ENCODE peak calls at places on chromosomes 13 and 19, in five cellular contexts. R is stomach, V is left ventricle myocardium inferior, M is endothelial cell of umbilical vein, O is right cardiac atrium. D is an unnamed sample.

GRCh38 chr13:88086577-88086976 is 415.4 kb downstream of the SLITRK5 start:
- DNase-seq in R (no peak), V (no peak), M (no peak), O (no peak), D (no peak)

GRCh38 chr13:95505265-95505664 is 47.3 kb upstream of the CLDN10 start:
- DNase-seq in R (no peak), V (no peak), M (no peak), O (no peak), D (no peak)

GRCh38 chr19:41816761-41817160 is 20.4 kb downstream of the CEACAM3 start:
- DNase-seq in R (no peak), V (no peak), M (no peak), O (no peak), D (no peak)

GRCh38 chr19:14441041-14441938 is 8.2 kb downstream of the PKN1 start:
- DNase-seq in R (no peak), V (peak), M (no peak), O (no peak), D (no peak)

GRCh38 chr13:112131740-112132113 is 64.8 kb downstream of the SOX1 start:
- DNase-seq in R (peak), V (no peak), M (no peak), O (no peak), D (no peak)

GRCh38 chr19:51602189-51602854 is 27.9 kb downstream of the SIGLEC5 start:
- DNase-seq in R (no peak), V (no peak), M (no peak), O (no peak), D (no peak)

GRCh38 chr13:24050292-24050711 is 110.2 kb upstream of the SPATA13 start:
- DNase-seq in R (peak), V (peak), M (no peak), O (peak), D (peak)

GRCh38 chr19:30216453-30216852 is 155.7 kb upstream of the ZNF536 start:
- DNase-seq in R (no peak), V (no peak), M (no peak), O (no peak), D (no peak)

GRCh38 chr19:17121736-17122293 is 46.2 kb downstream of the MYO9B start:
- DNase-seq in R (no peak), V (no peak), M (no peak), O (no peak), D (no peak)

GRCh38 chr19:4966591-4966990 is 2.3 kb upstream of the KDM4B start:
- DNase-seq in R (no peak), V (no peak), M (no peak), O (no peak), D (no peak)

GRCh38 chr13:20326276-20326675 is 94.2 kb upstream of the GJB6 start:
- DNase-seq in R (no peak), V (no peak), M (no peak), O (no peak), D (no peak)

GRCh38 chr19:51702754-51703654 is 9.9 kb downstream of the SPACA6 start:
- DNase-seq in R (peak), V (no peak), M (peak), O (peak), D (peak)

GRCh38 chr19:31068268-31068667 is 281.0 kb downstream of the TSHZ3 start:
- DNase-seq in R (no peak), V (no peak), M (no peak), O (no peak), D (no peak)

GRCh38 chr19:4988770-4989251 is 19.9 kb downstream of the KDM4B start:
- DNase-seq in R (no peak), V (peak), M (no peak), O (peak), D (peak)

GRCh38 chr13:41708648-41709175 is 251.4 kb downstream of the RGCC start:
- DNase-seq in R (no peak), V (peak), M (no peak), O (peak), D (peak)

GRCh38 chr13:110419391-110419791 is 112.3 kb downstream of the COL4A2 start:
- DNase-seq in R (no peak), V (no peak), M (no peak), O (no peak), D (no peak)

GRCh38 chr13:39273953-39274352 is 235.7 kb downstream of the NHLRC3 start:
- DNase-seq in R (peak), V (no peak), M (peak), O (no peak), D (no peak)

GRCh38 chr13:98570929-98571372 is 6.0 kb downstream of the STK24 start:
- DNase-seq in R (peak), V (no peak), M (peak), O (no peak), D (no peak)

GRCh38 chr13:113739527-113740285 is 19.3 kb upstream of the TMEM255B start:
- DNase-seq in R (no peak), V (no peak), M (no peak), O (no peak), D (no peak)

GRCh38 chr19:18731562-18732008 is 48.1 kb downstream of the CRTC1 start:
- DNase-seq in R (peak), V (no peak), M (no peak), O (no peak), D (no peak)

GRCh38 chr19:5738423-5738822 is 18.0 kb downstream of the CATSPERD start:
- DNase-seq in R (no peak), V (no peak), M (no peak), O (no peak), D (no peak)

GRCh38 chr19:14317157-14317556 is 64.1 kb upstream of the ADGRE5 start:
- DNase-seq in R (no peak), V (no peak), M (no peak), O (no peak), D (no peak)

GRCh38 chr19:2266183-2266993 is 10.2 kb upstream of the JSRP1 start:
- DNase-seq in R (peak), V (peak), M (peak), O (peak), D (peak)

GRCh38 chr19:49094505-49095482 is 9.5 kb downstream of the SNRNP70 start:
- DNase-seq in R (no peak), V (peak), M (no peak), O (peak), D (no peak)

GRCh38 chr13:24097667-24098066 is 62.9 kb upstream of the SPATA13 start:
- DNase-seq in R (no peak), V (no peak), M (no peak), O (no peak), D (no peak)

GRCh38 chr19:2231621-2232221 is 4.4 kb downstream of the PLEKHJ1 start:
- DNase-seq in R (no peak), V (no peak), M (no peak), O (no peak), D (no peak)

GRCh38 chr13:20823071-20823470 is 49.3 kb upstream of the EEF1AKMT1 start:
- DNase-seq in R (no peak), V (no peak), M (no peak), O (no peak), D (no peak)

GRCh38 chr13:24618219-24618955 is 61.8 kb upstream of the ATP12A start:
- DNase-seq in R (peak), V (no peak), M (no peak), O (no peak), D (no peak)

GRCh38 chr19:3098141-3098514 is 4.0 kb downstream of the GNA11 start:
- DNase-seq in R (no peak), V (peak), M (peak), O (peak), D (no peak)

GRCh38 chr19:34299576-34299975 is 45.2 kb downstream of the GARRE1 start:
- DNase-seq in R (no peak), V (no peak), M (peak), O (no peak), D (no peak)

DNA sequence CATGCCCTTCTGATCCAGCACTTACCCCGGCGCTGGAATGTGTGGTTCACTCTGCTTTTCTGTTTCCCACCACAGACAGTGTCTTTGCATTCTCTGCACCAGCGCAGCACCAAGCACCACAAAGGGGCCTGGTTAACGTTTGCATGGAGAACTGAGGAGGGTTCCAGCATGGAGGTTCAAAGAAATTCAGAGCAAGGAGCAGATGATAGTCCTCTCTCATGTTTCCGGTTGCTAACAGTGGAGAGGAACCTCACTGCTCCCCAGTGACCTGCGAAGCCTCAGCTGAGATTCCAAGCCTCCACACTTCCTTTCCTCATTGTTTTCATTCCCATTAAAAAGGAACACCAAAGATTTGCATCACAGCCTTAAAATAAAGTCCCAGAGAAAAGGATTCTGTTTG is 99.7 kb downstream of the STARD13 start:
- DNase-seq in R (no peak), V (no peak), M (peak), O (no peak), D (no peak)
- H3K27ac ChIP-seq in R (peak), V (peak), M (peak), O (peak), D (peak)

DNA sequence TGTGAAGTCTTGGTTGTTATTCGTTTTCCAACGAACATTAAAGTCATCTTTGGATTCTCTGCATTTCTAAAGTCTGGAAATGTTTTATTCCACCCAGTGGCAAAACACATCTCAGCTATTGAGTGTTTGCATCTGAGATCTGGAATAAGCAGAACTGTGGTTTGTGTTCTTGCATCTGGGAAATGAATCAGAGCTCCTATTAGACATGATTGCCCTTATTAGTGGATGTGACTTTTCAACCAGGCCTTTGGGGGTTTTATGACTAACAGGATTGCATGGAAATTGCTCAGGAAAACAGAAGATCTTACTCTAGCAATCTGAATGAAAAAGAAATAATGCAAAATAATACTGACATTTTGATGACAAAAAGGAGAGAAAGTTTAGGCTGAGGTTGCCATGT is 488.8 kb downstream of the IRS2 start:
- DNase-seq in R (no peak), V (no peak), M (no peak), O (no peak), D (no peak)
- H3K27ac ChIP-seq in R (no peak), V (no peak), M (no peak), O (no peak), D (no peak)

GRCh38 chr19:7873304-7874079 is 698 bp downstream of the PRR36 start:
- DNase-seq in R (no peak), V (no peak), M (no peak), O (peak), D (no peak)

GRCh38 chr19:7874080-7874856 is at the start of gene PRR36:
- DNase-seq in R (peak), V (no peak), M (peak), O (peak), D (no peak)

GRCh38 chr19:7871530-7872305 is 2.5 kb downstream of the PRR36 start:
- DNase-seq in R (peak), V (peak), M (peak), O (peak), D (peak)

GRCh38 chr19:7871280-7871529 is 3.0 kb downstream of the PRR36 start:
- DNase-seq in R (no peak), V (no peak), M (no peak), O (no peak), D (no peak)

DNA sequence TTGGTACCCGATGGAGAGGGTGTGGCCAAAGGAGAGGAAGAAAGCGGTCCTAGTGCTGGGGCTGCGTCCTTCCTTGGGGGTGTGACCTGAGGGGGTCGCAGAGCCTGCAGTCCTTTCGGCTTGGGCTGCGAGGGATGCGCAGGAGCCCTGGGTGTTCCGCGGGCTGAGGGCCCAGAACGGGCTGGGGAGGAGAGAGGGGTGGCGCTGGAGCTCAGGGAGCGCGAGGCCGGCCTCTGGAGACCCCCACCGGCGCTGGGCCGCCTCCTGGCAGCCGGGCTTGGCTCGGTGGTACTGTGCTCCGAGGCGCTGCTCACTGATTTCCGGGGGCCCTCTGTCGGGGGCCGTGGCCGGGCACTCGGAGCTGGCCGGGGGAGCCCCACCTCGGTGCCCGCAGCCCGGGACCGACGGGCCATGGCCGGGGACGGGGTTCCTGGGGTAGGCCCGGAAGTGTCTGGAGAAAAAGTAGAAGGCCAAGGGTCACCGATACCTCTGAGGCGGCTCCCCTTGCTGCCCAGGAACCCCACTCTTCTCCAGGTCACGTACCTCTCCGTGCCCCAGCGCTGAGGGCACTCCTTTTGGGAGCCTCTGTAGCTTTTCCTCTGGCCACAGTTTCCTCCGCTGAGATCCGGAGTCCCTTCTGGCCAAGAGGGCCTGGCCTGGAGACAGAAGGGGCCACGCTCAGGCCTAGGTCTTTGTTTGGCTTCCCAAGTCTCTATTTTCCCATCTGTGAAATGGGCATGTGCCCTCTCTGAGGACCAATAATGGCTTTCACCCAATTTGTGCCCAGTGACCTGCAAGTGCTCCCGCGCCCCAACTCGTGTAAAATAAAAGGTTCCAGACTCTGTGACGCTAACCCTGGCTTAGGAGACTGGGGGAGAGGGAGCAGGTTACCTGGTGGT is 1.6 kb downstream of the PRR36 start:
- DNase-seq in R (no peak), V (no peak), M (no peak), O (peak), D (no peak)
- H3K27ac ChIP-seq in R (peak), V (no peak), M (no peak), O (no peak), D (no peak)

GRCh38 chr19:39936020-39936419 is 1.6 kb upstream of the FCGBP start:
- DNase-seq in R (peak), V (no peak), M (no peak), O (no peak), D (no peak)
- H3K27ac ChIP-seq in R (peak), V (no peak), M (no peak), O (no peak), D (no peak)

D was measured in sigmoid colon.